ENCODE peak calls at places on chromosomes 7 and 10, in six cellular contexts. M is suprapubic skin, N is astrocyte, B is right lobe of liver, Y is heart left ventricle, H is psoas muscle. A is an unnamed sample.

GRCh38 chr7:43384585-43385308 is 198.2 kb upstream of the STK17A start:
- DNase-seq in M (no peak), N (no peak), B (no peak), Y (no peak), H (no peak), A (no peak)

GRCh38 chr10:75143353-75143752 is 31.9 kb downstream of the SAMD8 start:
- DNase-seq in M (no peak), N (peak), B (no peak), Y (no peak), H (no peak), A (no peak)

GRCh38 chr10:132148261-132149251 is 38.2 kb upstream of the DPYSL4 start:
- DNase-seq in M (peak), N (no peak), B (peak), Y (no peak), H (peak), A (no peak)

GRCh38 chr7:149625339-149625946 is 127.8 kb upstream of the ZNF746 start:
- DNase-seq in M (no peak), N (peak), B (no peak), Y (peak), H (peak), A (no peak)

GRCh38 chr7:135558337-135558767 is 635 bp downstream of the NUP205 start:
- DNase-seq in M (peak), N (peak), B (no peak), Y (peak), H (peak), A (peak)

GRCh38 chr10:77832243-77832642 is 94.3 kb downstream of the DLG5 start:
- DNase-seq in M (no peak), N (no peak), B (peak), Y (no peak), H (peak), A (no peak)

GRCh38 chr10:533611-534566 is 155.6 kb downstream of the DIP2C start:
- DNase-seq in M (no peak), N (no peak), B (no peak), Y (no peak), H (no peak), A (no peak)

GRCh38 chr7:29564455-29565185 is 985 bp downstream of the PRR15 start:
- DNase-seq in M (peak), N (peak), B (peak), Y (peak), H (peak), A (peak)

GRCh38 chr7:44694766-44695165 is 53.9 kb upstream of the ZMIZ2 start:
- DNase-seq in M (peak), N (no peak), B (no peak), Y (no peak), H (no peak), A (no peak)

GRCh38 chr7:71612892-71613291 is 480.9 kb downstream of the GALNT17 start:
- DNase-seq in M (no peak), N (no peak), B (no peak), Y (no peak), H (no peak), A (no peak)

GRCh38 chr7:26147030-26147429 is 5.0 kb upstream of the NFE2L3 start:
- DNase-seq in M (no peak), N (no peak), B (no peak), Y (no peak), H (no peak), A (no peak)

GRCh38 chr10:57905866-57906265 is 361.8 kb downstream of the IPMK start:
- DNase-seq in M (no peak), N (no peak), B (no peak), Y (no peak), H (no peak), A (no peak)

GRCh38 chr10:81018898-81019890 is 481.5 kb downstream of the SH2D4B start:
- DNase-seq in M (no peak), N (peak), B (no peak), Y (no peak), H (no peak), A (no peak)

GRCh38 chr10:11201911-11202310 is 184.2 kb downstream of the CELF2 start:
- DNase-seq in M (no peak), N (no peak), B (no peak), Y (no peak), H (no peak), A (no peak)

GRCh38 chr10:11204355-11204879 is 186.7 kb downstream of the CELF2 start:
- DNase-seq in M (no peak), N (no peak), B (no peak), Y (no peak), H (no peak), A (no peak)

GRCh38 chr10:11207276-11207809 is 189.7 kb downstream of the CELF2 start:
- DNase-seq in M (no peak), N (no peak), B (no peak), Y (no peak), H (no peak), A (no peak)

GRCh38 chr10:11208243-11208642 is 190.6 kb downstream of the CELF2 start:
- DNase-seq in M (no peak), N (no peak), B (no peak), Y (no peak), H (no peak), A (no peak)

GRCh38 chr10:11205026-11205772 is 187.5 kb downstream of the CELF2 start:
- DNase-seq in M (no peak), N (no peak), B (no peak), Y (no peak), H (no peak), A (no peak)
- TF ChIP-seq CTCF in M (no peak), N (no peak), B (no peak), Y (no peak), H (no peak), A (no peak)

GRCh38 chr7:147611402-147611801 is 979.2 kb upstream of the C7orf33 start:
- DNase-seq in M (no peak), N (no peak), B (no peak), Y (no peak), H (no peak), A (no peak)

GRCh38 chr7:147605326-147605725 is 985.2 kb upstream of the C7orf33 start:
- DNase-seq in M (no peak), N (no peak), B (no peak), Y (no peak), H (no peak), A (no peak)

DNA sequence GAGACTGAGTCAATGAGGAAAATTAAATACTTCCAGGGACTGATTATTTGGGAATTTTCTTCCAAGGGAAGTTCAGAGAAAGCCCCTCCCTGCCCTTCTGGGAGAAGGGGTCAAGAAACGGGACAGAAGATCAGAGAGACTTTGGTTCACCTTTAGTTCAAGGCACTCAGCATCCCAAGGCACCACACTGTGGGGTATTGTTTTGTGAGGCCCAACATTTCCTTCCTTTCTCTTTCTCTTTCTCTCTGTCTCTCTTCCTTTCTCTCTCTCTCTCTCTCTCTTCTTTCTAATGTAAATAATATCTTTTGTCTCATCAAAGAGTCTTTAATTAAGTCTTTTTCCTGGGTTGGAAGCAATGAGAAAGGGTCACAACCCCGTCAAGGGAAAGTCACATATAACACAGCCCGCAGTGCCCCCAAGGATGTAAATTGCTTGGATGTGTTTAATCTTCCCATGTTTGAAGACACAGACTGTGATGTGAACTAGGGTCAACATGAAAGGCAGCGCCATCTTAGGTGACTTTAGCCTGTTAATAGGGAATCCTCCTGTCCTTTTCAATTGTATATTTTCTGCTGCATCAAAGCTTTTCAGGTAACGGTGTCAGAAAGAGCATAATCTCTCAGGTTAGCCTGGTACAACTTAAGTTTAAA is 983.3 kb upstream of the C7orf33 start:
- DNase-seq in M (no peak), N (no peak), B (no peak), Y (no peak), H (no peak), A (no peak)
- H3K4me3 ChIP-seq in M (no peak), N (no peak), B (no peak), Y (no peak), H (no peak), A (no peak)

GRCh38 chr10:103367782-103368518 is at the start of gene TAF5:
- DNase-seq in M (peak), N (peak), B (peak), Y (peak), H (peak), A (peak)

DNA sequence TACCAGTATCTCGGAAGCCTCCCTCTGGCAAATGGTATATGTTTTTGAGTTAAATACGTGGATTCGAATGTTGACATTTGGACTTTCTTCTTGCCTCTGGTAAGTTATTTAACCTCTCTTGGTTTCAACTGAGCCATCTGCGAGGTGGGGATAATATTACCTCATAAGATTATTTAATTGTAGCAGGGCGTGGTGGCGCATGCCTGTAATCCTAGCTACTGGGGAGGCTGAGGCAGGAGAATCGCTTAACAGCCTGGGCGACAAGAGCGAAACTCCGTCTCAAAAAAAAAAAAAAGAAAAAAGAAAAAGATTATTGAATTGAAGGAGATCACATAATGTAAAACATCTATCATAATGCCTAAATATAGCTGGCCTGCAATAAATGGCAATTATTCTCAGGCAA is 396 bp upstream of the TAF5 start:
- DNase-seq in M (no peak), N (no peak), B (no peak), Y (no peak), H (no peak), A (no peak)
- H3K27ac ChIP-seq in M (peak), N (no peak), B (peak), Y (peak), H (peak), A (peak)

DNA sequence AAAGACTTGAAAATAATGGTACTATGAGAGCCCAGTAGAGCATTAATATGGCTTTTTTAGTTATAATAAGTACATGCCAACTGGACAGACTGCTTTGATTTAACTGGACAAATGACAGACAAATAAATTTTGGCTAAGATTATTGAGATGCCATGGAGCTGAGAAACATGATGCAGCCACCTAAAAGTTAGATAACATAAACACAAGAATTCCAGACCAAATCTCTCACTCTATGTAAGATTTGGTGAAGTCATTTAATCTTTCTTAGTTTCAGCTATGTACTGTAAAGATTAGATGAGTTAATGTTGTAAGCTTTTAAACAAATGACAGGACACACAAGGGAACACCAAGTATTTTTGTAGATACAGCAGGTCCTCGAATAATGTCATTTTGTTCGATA is 118.2 kb downstream of the CACNA2D1 start:
- DNase-seq in M (no peak), N (peak), B (no peak), Y (no peak), H (no peak), A (no peak)
- TF ChIP-seq CTCF in M (no peak), N (no peak), B (no peak), Y (no peak), H (no peak), A (no peak)

GRCh38 chr7:4102231-4102841 is 579.8 kb upstream of the FOXK1 start:
- DNase-seq in M (no peak), N (no peak), B (no peak), Y (no peak), H (no peak), A (no peak)
- H3K4me3 ChIP-seq in M (no peak), N (no peak), B (no peak), Y (no peak), H (no peak), A (no peak)

DNA sequence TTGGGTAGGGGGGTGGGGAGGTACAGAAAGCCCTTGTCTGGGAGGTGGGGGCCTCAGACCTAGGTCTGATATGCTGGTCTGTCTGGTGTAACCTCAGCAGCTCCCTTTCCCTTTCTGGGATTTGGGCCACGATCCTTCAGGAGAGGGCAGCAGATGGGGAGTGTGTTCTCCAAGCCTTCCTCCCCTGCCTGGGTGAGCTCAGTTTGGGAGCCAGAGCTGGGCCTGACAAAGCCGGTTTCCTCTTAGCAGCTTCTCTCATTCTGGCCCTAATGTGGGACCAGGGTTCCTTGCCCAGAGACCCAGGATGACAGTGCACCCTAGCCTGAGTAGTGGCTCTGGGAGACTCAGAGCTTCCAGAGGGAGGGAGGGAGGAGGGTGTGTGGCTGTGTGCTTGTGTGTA is 96.3 kb downstream of the ZMIZ1 start:
- DNase-seq in M (no peak), N (no peak), B (no peak), Y (no peak), H (no peak), A (no peak)
- H3K27ac ChIP-seq in M (peak), N (no peak), B (no peak), Y (peak), H (no peak), A (no peak)

GRCh38 chr10:50224330-50224952 is 26.9 kb downstream of the ASAH2 start:
- DNase-seq in M (no peak), N (peak), B (no peak), Y (no peak), H (no peak), A (no peak)
- TF ChIP-seq CTCF in M (no peak), N (peak), B (peak), Y (peak), H (peak), A (no peak)

GRCh38 chr7:50213622-50214017 is 90.9 kb upstream of the IKZF1 start:
- DNase-seq in M (no peak), N (no peak), B (no peak), Y (no peak), H (no peak), A (peak)
- H3K4me3 ChIP-seq in M (no peak), N (no peak), B (no peak), Y (no peak), H (no peak), A (no peak)

GRCh38 chr7:964401-965231 is 10.1 kb upstream of the ADAP1 start:
- DNase-seq in M (peak), N (peak), B (peak), Y (peak), H (peak), A (no peak)
- H3K27ac ChIP-seq in M (peak), N (no peak), B (no peak), Y (peak), H (peak), A (peak)

DNA sequence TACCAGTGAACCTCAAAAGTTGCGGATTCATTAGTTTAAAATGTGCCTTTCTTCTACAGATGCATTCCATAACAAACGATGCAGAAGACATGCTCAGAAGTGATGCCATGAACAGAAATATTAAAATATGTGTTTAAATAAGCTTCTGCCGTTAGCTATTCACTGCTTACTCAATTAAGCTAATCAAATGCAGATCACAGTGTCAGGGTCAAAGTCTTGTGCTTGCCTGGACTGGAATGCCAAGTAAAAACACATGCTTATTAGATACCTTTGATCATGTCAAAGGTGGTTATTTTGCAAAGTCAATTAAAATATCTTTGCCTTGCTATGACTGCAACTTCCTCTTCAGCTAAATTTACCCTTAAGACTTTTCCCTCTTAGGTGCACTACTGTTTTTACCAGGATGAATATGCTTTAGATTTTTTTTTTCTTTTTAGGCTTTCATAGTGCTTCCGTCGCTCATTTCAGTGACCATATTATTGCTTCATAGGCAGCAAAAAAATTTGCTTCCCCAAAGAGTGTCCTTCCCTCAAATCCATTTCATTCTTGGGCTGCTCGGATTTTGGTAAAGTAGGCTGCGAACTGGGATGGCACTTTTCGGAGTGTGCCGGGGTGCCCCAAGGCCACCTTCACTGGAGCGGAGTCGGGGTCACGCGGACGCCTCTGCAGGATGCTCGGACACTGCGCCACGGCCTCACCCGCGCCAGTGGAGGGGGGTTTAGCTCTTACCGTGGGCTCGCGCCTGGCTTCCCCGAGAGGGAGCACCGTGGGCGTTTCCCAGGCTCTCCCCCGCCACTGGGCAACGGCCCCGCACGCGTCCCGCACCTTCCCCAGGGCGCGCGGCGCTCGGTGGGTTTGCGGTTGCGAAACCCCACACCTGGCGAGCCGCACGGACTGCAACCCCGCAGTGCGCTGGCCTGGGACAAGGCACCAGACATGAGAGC is 743 bp downstream of the ASB13 start:
- DNase-seq in M (no peak), N (no peak), B (peak), Y (no peak), H (peak), A (no peak)
- TF ChIP-seq CTCF in M (no peak), N (no peak), B (no peak), Y (no peak), H (no peak), A (no peak)

A was measured in coronary artery.